ENCODE peak calls at places on chromosomes 5 and 9, in six cellular contexts. P is AG09319; T is DMS153; R is stimulated activated CD8-positive, alpha-beta memory T cell treated with anti-CD3 and anti-CD28 coated beads, Interleukin-7, amount 100 ng/mL, for 48 hours; W is NCI-H2107; N is heart right ventricle. E is an unnamed sample.
A peak's percentile ranks its signal among the peaks of the same experiment; 100 is the strongest.

GRCh38 chr5:139272471-139273321 is 20.8 kb upstream of the MATR3 start:
- DNase-seq in P (no peak), T (peak; percentile 36), R (no peak), W (no peak), N (no peak), E (no peak)

GRCh38 chr5:145847499-145848497 is 12.7 kb upstream of the PRELID2 start:
- DNase-seq in P (no peak), T (no peak), R (no peak), W (no peak), N (no peak), E (no peak)

GRCh38 chr5:1058988-1059883 is 50.6 kb downstream of the NKD2 start:
- DNase-seq in P (no peak), T (no peak), R (no peak), W (no peak), N (peak; percentile 7), E (no peak)

GRCh38 chr5:67494186-67494842 is 297.7 kb upstream of the CD180 start:
- DNase-seq in P (no peak), T (peak; percentile 67), R (no peak), W (peak; percentile 36), N (no peak), E (peak; percentile 96)

GRCh38 chr5:55593115-55593472 is 58.3 kb upstream of the PLPP1 start:
- DNase-seq in P (no peak), T (peak; percentile 40), R (no peak), W (no peak), N (no peak), E (no peak)

GRCh38 chr5:89350684-89351083 is 467.7 kb upstream of the MEF2C start:
- DNase-seq in P (no peak), T (no peak), R (no peak), W (no peak), N (no peak), E (no peak)

GRCh38 chr9:115630126-115630840 is 512.3 kb upstream of the TNC start:
- DNase-seq in P (no peak), T (no peak), R (no peak), W (no peak), N (no peak), E (no peak)

GRCh38 chr5:2751592-2752021 is at the start of gene IRX2:
- DNase-seq in P (peak; percentile 81), T (peak; percentile 94), R (no peak), W (peak; percentile 94), N (peak; percentile 84), E (peak; percentile 87)

GRCh38 chr5:151607304-151607703 is 16.2 kb upstream of the FAT2 start:
- DNase-seq in P (no peak), T (no peak), R (no peak), W (no peak), N (no peak), E (no peak)

GRCh38 chr5:160260881-160261815 is 31.8 kb downstream of the FABP6 start:
- DNase-seq in P (no peak), T (no peak), R (no peak), W (no peak), N (no peak), E (peak; percentile 9)

GRCh38 chr9:91191443-91192378 is 170.0 kb downstream of the AUH start:
- DNase-seq in P (no peak), T (no peak), R (no peak), W (no peak), N (no peak), E (no peak)

GRCh38 chr5:172867761-172868435 is 33.8 kb downstream of the ERGIC1 start:
- DNase-seq in P (no peak), T (no peak), R (no peak), W (no peak), N (no peak), E (no peak)

GRCh38 chr5:117652640-117653280 is 1078.1 kb upstream of the SEMA6A start:
- DNase-seq in P (no peak), T (no peak), R (no peak), W (no peak), N (no peak), E (no peak)

GRCh38 chr9:38142201-38142600 is 73.2 kb upstream of the SHB start:
- DNase-seq in P (no peak), T (no peak), R (no peak), W (no peak), N (no peak), E (no peak)

GRCh38 chr5:79938468-79938867 is 52.6 kb downstream of the MTX3 start:
- DNase-seq in P (no peak), T (no peak), R (peak; percentile 60), W (no peak), N (no peak), E (no peak)

GRCh38 chr9:136538599-136539426 is 7.0 kb downstream of the NOTCH1 start:
- DNase-seq in P (no peak), T (peak; percentile 23), R (peak; percentile 61), W (no peak), N (no peak), E (no peak)

GRCh38 chr9:83234541-83234940 is 171.6 kb upstream of the RASEF start:
- DNase-seq in P (no peak), T (no peak), R (no peak), W (no peak), N (no peak), E (no peak)

GRCh38 chr5:125295405-125295872 is 549.0 kb upstream of the ZNF608 start:
- DNase-seq in P (no peak), T (no peak), R (no peak), W (no peak), N (no peak), E (no peak)

GRCh38 chr5:40746703-40747102 is 9.1 kb downstream of the TTC33 start:
- DNase-seq in P (no peak), T (no peak), R (no peak), W (no peak), N (no peak), E (no peak)

GRCh38 chr9:94568250-94568889 is 13.5 kb downstream of the PCAT7 start:
- DNase-seq in P (no peak), T (no peak), R (no peak), W (no peak), N (no peak), E (no peak)

GRCh38 chr5:2750758-2751464 is 566 bp downstream of the IRX2 start:
- DNase-seq in P (no peak), T (peak; percentile 36), R (no peak), W (no peak), N (no peak), E (no peak)

GRCh38 chr5:130222638-130223037 is 318.4 kb downstream of the CHSY3 start:
- DNase-seq in P (no peak), T (no peak), R (no peak), W (no peak), N (no peak), E (no peak)

GRCh38 chr9:12889402-12890106 is 114.7 kb downstream of the LURAP1L start:
- DNase-seq in P (no peak), T (no peak), R (no peak), W (no peak), N (no peak), E (no peak)

GRCh38 chr5:112793201-112793600 is 55.5 kb downstream of the APC start:
- DNase-seq in P (no peak), T (no peak), R (no peak), W (no peak), N (no peak), E (no peak)

GRCh38 chr9:33065157-33066076 is 11.1 kb downstream of the SMU1 start:
- DNase-seq in P (no peak), T (no peak), R (no peak), W (no peak), N (no peak), E (no peak)

GRCh38 chr9:73155389-73155788 is 3.7 kb downstream of the ANXA1 start:
- DNase-seq in P (no peak), T (no peak), R (no peak), W (no peak), N (no peak), E (no peak)

GRCh38 chr5:147743686-147744332 is 38.7 kb downstream of the JAKMIP2 start:
- DNase-seq in P (no peak), T (no peak), R (no peak), W (peak; percentile 18), N (no peak), E (peak; percentile 94)

GRCh38 chr9:114169940-114170791 is 14.8 kb downstream of the COL27A1 start:
- DNase-seq in P (no peak), T (no peak), R (no peak), W (no peak), N (no peak), E (no peak)

GRCh38 chr5:122130152-122130551 is 806 bp downstream of the ZNF474 start:
- DNase-seq in P (no peak), T (no peak), R (no peak), W (no peak), N (no peak), E (no peak)

GRCh38 chr5:72951850-72952468 is 3.9 kb upstream of the FCHO2 start:
- DNase-seq in P (no peak), T (no peak), R (no peak), W (no peak), N (no peak), E (no peak)

GRCh38 chr5:55603947-55604346 is 69.2 kb upstream of the PLPP1 start:
- DNase-seq in P (no peak), T (no peak), R (no peak), W (no peak), N (no peak), E (no peak)

GRCh38 chr5:176980818-176981217 is 25.8 kb downstream of the UIMC1 start:
- DNase-seq in P (no peak), T (no peak), R (no peak), W (no peak), N (no peak), E (no peak)

GRCh38 chr9:115104908-115105307 is 13.0 kb downstream of the TNC start:
- DNase-seq in P (peak; percentile 56), T (no peak), R (no peak), W (no peak), N (no peak), E (no peak)

GRCh38 chr5:143968071-143968878 is 156.3 kb downstream of the HMHB1 start:
- DNase-seq in P (peak; percentile 56), T (peak; percentile 16), R (no peak), W (no peak), N (no peak), E (peak; percentile 55)

GRCh38 chr5:16666861-16667481 is 50.2 kb upstream of the RETREG1 start:
- DNase-seq in P (no peak), T (peak; percentile 12), R (no peak), W (peak; percentile 35), N (peak; percentile 58), E (no peak)